ENCODE peak calls at places on chromosomes 4 and X, in six cellular contexts. C is T-helper 17 cell; X is NCI-H1694; F is HFF-Myc; L is AG04450; S is stimulated activated CD8-positive, alpha-beta memory T cell treated with anti-CD3 and anti-CD28 coated beads, Interleukin-4, amount 100 ng/mL, for 4 hours. K is an unnamed sample.

GRCh38 chr4:144190009-144190408 is 49.5 kb upstream of the GYPA start:
- DNase-seq in L (no peak), F (no peak), X (no peak), S (no peak), C (no peak), K (no peak)

GRCh38 chr4:161817822-161818412 is 345.9 kb downstream of the FSTL5 start:
- DNase-seq in X (no peak), C (no peak), S (no peak), F (no peak), L (no peak), K (no peak)

GRCh38 chrX:54933150-54933826 is 12.7 kb downstream of the TRO start:
- DNase-seq in L (no peak), C (no peak), S (no peak), F (no peak), X (no peak), K (no peak)

GRCh38 chr4:16293205-16293860 is 67.1 kb upstream of the TAPT1 start:
- DNase-seq in C (no peak), F (no peak), L (no peak), X (no peak), S (no peak), K (no peak)

GRCh38 chrX:63128509-63128908 is 222.6 kb downstream of the SPIN4 start:
- DNase-seq in C (no peak), L (no peak), X (no peak), S (no peak), F (no peak), K (peak; percentile 1)

GRCh38 chrX:150035531-150035930 is 97.2 kb upstream of the EOLA2 start:
- DNase-seq in F (no peak), L (no peak), S (no peak), X (no peak), C (no peak), K (peak; percentile 46)

GRCh38 chr4:7771056-7771455 is 168.6 kb downstream of the AFAP1 start:
- DNase-seq in L (no peak), C (no peak), F (no peak), X (no peak), S (peak; percentile 19), K (no peak)

GRCh38 chrX:45803383-45803921 is 602.8 kb upstream of the DIPK2B start:
- DNase-seq in L (no peak), F (peak; percentile 48), C (no peak), X (no peak), S (no peak), K (peak; percentile 85)

GRCh38 chr4:18234108-18234507 is 212.6 kb upstream of the LCORL start:
- DNase-seq in F (no peak), X (no peak), L (no peak), C (no peak), S (no peak), K (no peak)

GRCh38 chr4:8818063-8818881 is 53.4 kb downstream of the HMX1 start:
- DNase-seq in F (no peak), X (no peak), L (no peak), S (no peak), C (peak; percentile 1), K (no peak)

GRCh38 chr4:101419324-101420135 is 72.2 kb upstream of the PPP3CA start:
- DNase-seq in S (no peak), C (no peak), F (peak; percentile 59), L (peak; percentile 16), X (peak; percentile 19), K (peak; percentile 41)

GRCh38 chrX:23885803-23886202 is 21.9 kb downstream of the APOO start:
- DNase-seq in L (no peak), X (no peak), S (no peak), C (no peak), F (no peak), K (no peak)

GRCh38 chrX:28099166-28099565 is 117.9 kb upstream of the DCAF8L1 start:
- DNase-seq in C (no peak), X (no peak), S (no peak), L (no peak), F (no peak), K (no peak)

GRCh38 chrX:39766085-39766726 is 331.6 kb downstream of the BCOR start:
- DNase-seq in X (no peak), C (no peak), S (no peak), F (no peak), L (no peak), K (no peak)

GRCh38 chr4:14364953-14365533 is 637.2 kb upstream of the CPEB2 start:
- DNase-seq in X (no peak), S (no peak), L (no peak), C (no peak), F (no peak), K (no peak)

GRCh38 chr4:57172065-57172464 is 61.9 kb upstream of the IGFBP7 start:
- DNase-seq in L (no peak), X (no peak), F (no peak), C (no peak), S (no peak), K (no peak)

GRCh38 chr4:110005461-110006056 is 92.9 kb downstream of the EGF start:
- DNase-seq in L (peak; percentile 43), C (no peak), S (no peak), F (peak; percentile 54), X (peak; percentile 29), K (peak; percentile 79)

GRCh38 chr4:119005888-119006287 is 117.2 kb downstream of the SYNPO2 start:
- DNase-seq in X (no peak), F (no peak), S (no peak), C (no peak), L (no peak), K (no peak)

GRCh38 chr4:126530996-126531585 is 1101.7 kb upstream of the INTU start:
- DNase-seq in S (no peak), C (no peak), F (no peak), L (no peak), X (no peak), K (peak; percentile 14)

GRCh38 chr4:53908661-53909078 is 155.7 kb downstream of the CHIC2 start:
- DNase-seq in F (peak; percentile 89), L (peak; percentile 87), X (peak; percentile 8), S (no peak), C (no peak), K (peak; percentile 90)

GRCh38 chrX:135193740-135194139 is 22.5 kb upstream of the CT55 start:
- DNase-seq in L (no peak), X (no peak), S (no peak), F (no peak), C (no peak), K (no peak)

GRCh38 chrX:116317409-116317808 is 119.0 kb upstream of the SLC6A14 start:
- DNase-seq in F (peak; percentile 0), S (no peak), X (no peak), C (no peak), L (no peak), K (peak; percentile 17)

GRCh38 chrX:77742788-77743476 is 43.1 kb downstream of the ATRX start:
- DNase-seq in L (no peak), S (no peak), F (no peak), C (no peak), X (no peak), K (peak; percentile 13)

GRCh38 chrX:153449306-153450113 is 3.7 kb upstream of the TREX2 start:
- DNase-seq in C (no peak), X (no peak), S (no peak), F (no peak), L (no peak), K (no peak)

GRCh38 chr4:124938836-124939235 is 226.3 kb upstream of the ANKRD50 start:
- DNase-seq in F (no peak), L (no peak), X (no peak), S (no peak), C (no peak), K (no peak)

GRCh38 chr4:186449954-186450353 is 105.4 kb downstream of the MTNR1A start:
- DNase-seq in L (no peak), C (no peak), S (no peak), X (no peak), F (no peak), K (no peak)

GRCh38 chrX:132209527-132209926 is 9.7 kb downstream of the RAP2C start:
- DNase-seq in C (no peak), X (no peak), L (no peak), S (no peak), F (no peak), K (peak; percentile 18)

GRCh38 chr4:128573781-128574508 is 235.6 kb upstream of the JADE1 start:
- DNase-seq in S (no peak), C (no peak), F (no peak), L (peak; percentile 63), X (no peak), K (peak; percentile 85)

GRCh38 chr4:140095694-140096482 is 58.1 kb downstream of the MAML3 start:
- DNase-seq in X (no peak), S (peak; percentile 23), C (peak; percentile 11), L (peak; percentile 87), F (peak; percentile 78), K (peak; percentile 76)

GRCh38 chrX:87578978-87579377 is 61.4 kb downstream of the KLHL4 start:
- DNase-seq in F (no peak), X (no peak), S (no peak), L (no peak), C (no peak), K (no peak)

GRCh38 chr4:10698172-10698571 is 13.6 kb upstream of the CLNK start:
- DNase-seq in X (no peak), L (no peak), S (no peak), C (no peak), F (no peak), K (no peak)

GRCh38 chr4:26410385-26411293 is 79.6 kb downstream of the CCKAR start:
- DNase-seq in S (no peak), F (peak; percentile 47), C (no peak), X (peak; percentile 44), L (no peak), K (peak; percentile 41)

K was measured in foreskin fibroblast.